ENCODE peak calls at places on chromosomes 16 and 17, in four cellular contexts. One of them, this sample, is unnamed.

GRCh38 chr17:75371981-75372380 is 33.5 kb downstream of the GRB2 start:
- DNase-seq in GM12878: no peak
- DNase-seq in GM12891: no peak
- DNase-seq in K562: no peak
- DNase-seq in this sample: no peak

GRCh38 chr17:75241143-75241430 is 20.3 kb downstream of the GGA3 start:
- DNase-seq in GM12878: no peak
- DNase-seq in GM12891: no peak
- DNase-seq in K562: no peak
- DNase-seq in this sample: no peak

GRCh38 chr16:11613381-11614303 is 26.9 kb upstream of the LITAF start:
- DNase-seq in GM12878: no peak
- DNase-seq in GM12891: no peak
- DNase-seq in K562: peak; percentile 74
- DNase-seq in this sample: peak; percentile 91

GRCh38 chr16:87955302-87956168 is 4.3 kb downstream of the BANP start:
- DNase-seq in GM12878: no peak
- DNase-seq in GM12891: no peak
- DNase-seq in K562: peak; percentile 26
- DNase-seq in this sample: no peak

GRCh38 chr17:37373530-37374159 is 2.1 kb upstream of the C17orf78 start:
- DNase-seq in GM12878: no peak
- DNase-seq in GM12891: no peak
- DNase-seq in K562: peak; percentile 90
- DNase-seq in this sample: peak; percentile 64

GRCh38 chr17:77553459-77554066 is 404.9 kb upstream of the TNRC6C start:
- DNase-seq in GM12878: no peak
- DNase-seq in GM12891: no peak
- DNase-seq in K562: no peak
- DNase-seq in this sample: no peak

GRCh38 chr16:78376452-78376851 is 277.0 kb downstream of the WWOX start:
- DNase-seq in GM12878: no peak
- DNase-seq in GM12891: no peak
- DNase-seq in K562: peak; percentile 11
- DNase-seq in this sample: no peak

GRCh38 chr17:64741924-64742670 is 80.0 kb upstream of the SMURF2 start:
- DNase-seq in GM12878: no peak
- DNase-seq in GM12891: no peak
- DNase-seq in K562: no peak
- DNase-seq in this sample: no peak

GRCh38 chr17:19590912-19591551 is 57.4 kb downstream of the SLC47A1 start:
- DNase-seq in GM12878: no peak
- DNase-seq in GM12891: no peak
- DNase-seq in K562: no peak
- DNase-seq in this sample: no peak

GRCh38 chr16:50594332-50595260 is 46.4 kb downstream of the NKD1 start:
- DNase-seq in GM12878: no peak
- DNase-seq in GM12891: no peak
- DNase-seq in K562: no peak
- DNase-seq in this sample: no peak

GRCh38 chr16:50595854-50596253 is 47.7 kb downstream of the NKD1 start:
- DNase-seq in GM12878: no peak
- DNase-seq in GM12891: no peak
- DNase-seq in K562: no peak
- DNase-seq in this sample: no peak

GRCh38 chr16:50592996-50593395 is 44.8 kb downstream of the NKD1 start:
- DNase-seq in GM12878: no peak
- DNase-seq in GM12891: no peak
- DNase-seq in K562: no peak
- DNase-seq in this sample: no peak

GRCh38 chr16:50591800-50592771 is 43.9 kb downstream of the NKD1 start:
- DNase-seq in GM12878: no peak
- DNase-seq in GM12891: no peak
- DNase-seq in K562: no peak
- DNase-seq in this sample: no peak

GRCh38 chr16:50593410-50594139 is 45.4 kb downstream of the NKD1 start:
- DNase-seq in GM12878: no peak
- DNase-seq in GM12891: no peak
- DNase-seq in K562: peak; percentile 15
- DNase-seq in this sample: no peak
- TF ChIP-seq SPI1 in GM12878: no peak
- TF ChIP-seq SPI1 in GM12891: no peak
- TF ChIP-seq SPI1 in K562: no peak
- TF ChIP-seq SPI1 in this sample: no peak

GRCh38 chr17:13490906-13491502 is 110.7 kb downstream of the HS3ST3A1 start:
- DNase-seq in GM12878: no peak
- DNase-seq in GM12891: no peak
- DNase-seq in K562: no peak
- DNase-seq in this sample: no peak

GRCh38 chr17:13492351-13493122 is 109.2 kb downstream of the HS3ST3A1 start:
- DNase-seq in GM12878: no peak
- DNase-seq in GM12891: no peak
- DNase-seq in K562: no peak
- DNase-seq in this sample: no peak

GRCh38 chr17:13491916-13492315 is 109.8 kb downstream of the HS3ST3A1 start:
- DNase-seq in GM12878: no peak
- DNase-seq in GM12891: no peak
- DNase-seq in K562: no peak
- DNase-seq in this sample: no peak

GRCh38 chr17:13495423-13495822 is 106.3 kb downstream of the HS3ST3A1 start:
- DNase-seq in GM12878: no peak
- DNase-seq in GM12891: no peak
- DNase-seq in K562: no peak
- DNase-seq in this sample: no peak

GRCh38 chr17:13490427-13490826 is 111.3 kb downstream of the HS3ST3A1 start:
- DNase-seq in GM12878: no peak
- DNase-seq in GM12891: no peak
- DNase-seq in K562: no peak
- DNase-seq in this sample: no peak
- TF ChIP-seq SPI1 in GM12878: no peak
- TF ChIP-seq SPI1 in GM12891: no peak
- TF ChIP-seq SPI1 in K562: no peak
- TF ChIP-seq SPI1 in this sample: no peak

DNA sequence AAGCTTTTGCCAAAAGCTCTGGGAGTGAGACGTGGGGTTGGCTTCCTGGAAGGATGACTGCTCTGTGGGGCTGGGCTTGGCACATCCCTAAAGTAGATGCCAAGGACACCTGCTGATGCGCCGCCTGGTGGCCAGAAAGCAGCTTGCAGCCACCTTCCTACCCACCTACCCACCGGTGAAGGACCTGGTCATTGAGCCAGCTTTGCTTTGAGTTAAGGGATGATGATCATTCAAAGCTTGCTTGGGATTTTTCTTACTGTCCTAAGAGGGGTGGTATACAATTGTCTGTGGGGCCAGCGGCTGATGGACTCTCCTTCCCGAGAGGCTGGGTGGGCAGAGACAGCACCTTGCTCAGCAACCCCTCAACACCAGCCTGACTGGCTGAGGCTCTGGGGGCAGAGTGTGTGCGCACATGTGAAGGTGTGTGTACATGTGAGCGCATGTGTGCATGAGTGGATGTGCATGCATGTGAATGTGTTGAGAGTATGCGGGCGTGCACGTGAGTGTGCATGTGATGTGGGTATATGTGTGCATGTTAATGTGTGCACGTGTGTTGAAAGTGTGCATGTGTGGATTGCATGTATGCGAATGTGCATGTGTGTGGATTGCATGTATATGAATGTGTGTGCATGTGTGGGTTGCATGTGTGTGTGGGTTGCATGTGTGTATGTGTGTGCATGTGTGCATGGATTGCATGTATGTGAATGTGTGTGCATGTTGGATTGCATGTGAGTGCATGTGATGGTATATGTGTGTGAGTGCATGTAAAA is 18.6 kb downstream of the C1QTNF1 start:
- DNase-seq in GM12878: no peak
- DNase-seq in GM12891: peak; percentile 69
- DNase-seq in K562: peak; percentile 54
- DNase-seq in this sample: no peak
- TF ChIP-seq SPI1 in GM12878: no peak
- TF ChIP-seq SPI1 in GM12891: no peak
- TF ChIP-seq SPI1 in K562: no peak
- TF ChIP-seq SPI1 in this sample: no peak

GRCh38 chr16:15636392-15636873 is 6.5 kb downstream of the MARF1 start:
- DNase-seq in GM12878: no peak
- DNase-seq in GM12891: no peak
- DNase-seq in K562: no peak
- DNase-seq in this sample: no peak

GRCh38 chr16:15641753-15642556 is 999 bp downstream of the MARF1 start:
- DNase-seq in GM12878: no peak
- DNase-seq in GM12891: no peak
- DNase-seq in K562: peak; percentile 38
- DNase-seq in this sample: no peak

GRCh38 chr16:15640966-15641365 is 2.0 kb downstream of the MARF1 start:
- DNase-seq in GM12878: no peak
- DNase-seq in GM12891: no peak
- DNase-seq in K562: no peak
- DNase-seq in this sample: no peak

GRCh38 chr16:15635926-15636325 is 7.0 kb downstream of the MARF1 start:
- DNase-seq in GM12878: no peak
- DNase-seq in GM12891: no peak
- DNase-seq in K562: no peak
- DNase-seq in this sample: no peak

GRCh38 chr16:15639061-15639568 is 3.8 kb downstream of the MARF1 start:
- DNase-seq in GM12878: peak; percentile 77
- DNase-seq in GM12891: no peak
- DNase-seq in K562: no peak
- DNase-seq in this sample: no peak
- TF ChIP-seq SPI1 in GM12878: peak; percentile 89
- TF ChIP-seq SPI1 in GM12891: peak; percentile 93
- TF ChIP-seq SPI1 in K562: no peak
- TF ChIP-seq SPI1 in this sample: no peak